ENCODE peak calls at places on chromosomes 16 and 17, in five cellular contexts. Q, U, H, G and D are unnamed samples.
A peak's percentile ranks its signal among the peaks of the same experiment; 100 is the strongest.

GRCh38 chr17:81039854-81040758 is 5.2 kb downstream of the BAIAP2 start:
- DNase-seq in U (peak; percentile 81), H (no peak), Q (peak; percentile 72), G (no peak), D (peak; percentile 59)

GRCh38 chr16:71214771-71215381 is 15.6 kb downstream of the HYDIN start:
- DNase-seq in G (no peak), H (no peak), Q (no peak), U (peak; percentile 4), D (peak; percentile 32)

GRCh38 chr17:64133546-64134215 is 3.7 kb upstream of the ERN1 start:
- DNase-seq in G (no peak), U (peak; percentile 73), H (no peak), Q (peak; percentile 64), D (peak; percentile 81)

GRCh38 chr17:41082565-41083136 is 1.3 kb upstream of the KRTAP4-7 start:
- DNase-seq in G (no peak), Q (peak; percentile 84), U (peak; percentile 56), H (no peak), D (no peak)

GRCh38 chr17:42310281-42311156 is 22.2 kb downstream of the STAT5A start:
- DNase-seq in U (no peak), Q (no peak), G (peak; percentile 62), H (no peak), D (no peak)

GRCh38 chr16:85871756-85872155 is 27.2 kb upstream of the IRF8 start:
- DNase-seq in G (no peak), H (no peak), Q (no peak), U (no peak), D (no peak)

GRCh38 chr17:72982680-72983079 is 109.8 kb downstream of the SLC39A11 start:
- DNase-seq in H (no peak), U (no peak), Q (no peak), G (no peak), D (no peak)

GRCh38 chr17:9456265-9456664 is 119.4 kb downstream of the STX8 start:
- DNase-seq in H (peak; percentile 26), G (no peak), Q (no peak), U (no peak), D (no peak)

GRCh38 chr17:27846042-27846655 is 45.8 kb upstream of the NOS2 start:
- DNase-seq in U (no peak), G (peak; percentile 64), H (no peak), Q (no peak), D (no peak)

GRCh38 chr17:59756236-59756818 is 48.9 kb downstream of the VMP1 start:
- DNase-seq in G (no peak), H (no peak), U (peak; percentile 97), Q (peak; percentile 72), D (peak; percentile 88)

GRCh38 chr16:89764711-89765201 is 43.4 kb downstream of the ZNF276 start:
- DNase-seq in G (peak; percentile 80), U (no peak), Q (no peak), H (no peak), D (no peak)